ENCODE peak calls at places on chromosomes 11 and 22, in ten cellular contexts. G is esophagus muscularis mucosa, F is A549, L is HepG2, O is K562, E is sigmoid colon, U is stomach, D is transverse colon, J is tibial nerve, W is H1. K is an unnamed sample.

GRCh38 chr11:104653011-104653806 is 245.1 kb downstream of the CASP12 start:
- DNase-seq in O (no peak), G (no peak), F (no peak), D (no peak), J (no peak), E (no peak), W (no peak), U (no peak), L (no peak), K (no peak)

GRCh38 chr11:109859325-109859724 is 233.9 kb upstream of the ZC3H12C start:
- DNase-seq in F (no peak), O (peak), W (no peak), G (no peak), U (no peak), E (no peak), D (no peak), L (peak), J (no peak), K (no peak)

GRCh38 chr11:114044042-114044871 is 15.3 kb upstream of the ZBTB16 start:
- DNase-seq in F (no peak), D (peak), W (no peak), G (no peak), U (no peak), O (no peak), E (no peak), L (no peak), J (no peak), K (no peak)

GRCh38 chr11:13962562-13963168 is at the start of gene SPON1:
- DNase-seq in W (peak), D (peak), O (no peak), J (no peak), F (no peak), E (peak), L (no peak), U (peak), G (no peak), K (peak)

GRCh38 chr11:112320668-112321067 is 60.0 kb upstream of the PLET1 start:
- DNase-seq in D (peak), O (peak), G (no peak), L (peak), J (peak), E (peak), U (peak), W (no peak), F (no peak), K (peak)

GRCh38 chr11:61413496-61413895 is 16.3 kb downstream of the CPSF7 start:
- DNase-seq in W (no peak), O (no peak), E (no peak), F (no peak), D (no peak), G (no peak), L (no peak), J (no peak), U (no peak), K (no peak)

GRCh38 chr11:117817213-117818035 is 7.1 kb downstream of the FXYD2 start:
- DNase-seq in J (peak), W (peak), D (peak), E (peak), O (peak), G (peak), F (peak), U (peak), L (peak), K (peak)

GRCh38 chr11:44868455-44869421 is 81.9 kb downstream of the TP53I11 start:
- DNase-seq in J (no peak), U (no peak), F (no peak), L (no peak), G (no peak), D (no peak), W (no peak), E (peak), O (no peak), K (no peak)

GRCh38 chr11:79503028-79503427 is 62.2 kb upstream of the TENM4 start:
- DNase-seq in U (no peak), G (no peak), D (no peak), O (no peak), J (no peak), F (no peak), W (no peak), L (no peak), E (no peak), K (no peak)

GRCh38 chr11:1293619-1294015 is 15.8 kb downstream of the TOLLIP start:
- DNase-seq in F (peak), U (peak), D (peak), E (no peak), L (no peak), O (no peak), G (no peak), W (no peak), J (no peak), K (no peak)

GRCh38 chr11:105181521-105181920 is 42.0 kb upstream of the CARD18 start:
- DNase-seq in D (no peak), J (no peak), F (no peak), O (no peak), G (no peak), U (no peak), W (no peak), L (no peak), E (no peak), K (no peak)

GRCh38 chr11:133681901-133682300 is 149.6 kb upstream of the OPCML start:
- DNase-seq in F (no peak), L (no peak), O (no peak), J (no peak), G (peak), W (peak), U (no peak), D (no peak), E (no peak), K (no peak)

GRCh38 chr11:119120639-119121007 is 757 bp upstream of the HINFP start:
- DNase-seq in F (no peak), G (no peak), E (no peak), U (no peak), O (no peak), W (no peak), J (no peak), L (no peak), D (no peak), K (no peak)

GRCh38 chr22:27504360-27504759 is 297.2 kb downstream of the MN1 start:
- DNase-seq in J (no peak), O (no peak), E (no peak), G (no peak), D (no peak), W (no peak), U (no peak), L (no peak), F (no peak), K (no peak)

GRCh38 chr11:77115181-77115611 is 12.6 kb downstream of the OMP start:
- DNase-seq in U (no peak), L (no peak), E (no peak), J (no peak), D (no peak), O (peak), F (peak), G (no peak), W (no peak), K (no peak)

GRCh38 chr11:67489860-67490726 is 7.3 kb downstream of the AIP start:
- DNase-seq in G (no peak), L (no peak), F (no peak), D (no peak), O (no peak), E (no peak), J (no peak), U (no peak), W (no peak), K (no peak)

GRCh38 chr22:19891350-19892248 is 36.9 kb upstream of the GNB1L start:
- DNase-seq in O (peak), W (no peak), D (no peak), F (no peak), L (peak), U (no peak), E (no peak), J (no peak), G (no peak), K (no peak)

DNA sequence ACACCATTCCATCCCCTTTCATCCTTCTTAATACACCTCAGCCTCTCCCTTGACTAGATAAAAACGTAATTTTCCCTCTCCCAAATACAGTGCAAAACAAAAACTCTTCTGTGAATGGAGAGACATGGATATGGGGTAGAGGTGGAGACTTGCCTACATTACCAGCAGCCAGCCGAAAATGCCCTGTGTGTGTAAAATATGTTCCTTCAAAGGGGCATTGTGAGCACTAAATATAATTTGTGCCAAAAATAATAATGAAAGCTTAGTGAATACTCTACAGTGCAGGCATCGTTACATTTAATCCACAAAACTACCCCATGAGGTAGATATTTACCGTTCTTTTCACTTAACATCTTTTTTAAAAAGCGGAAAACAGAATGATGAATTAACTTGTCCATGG is 1.0 kb upstream of the TRIM44 start:
- DNase-seq in F (no peak), J (no peak), U (no peak), E (no peak), O (no peak), D (no peak), G (no peak), L (no peak), W (no peak), K (no peak)
- H3K4me3 ChIP-seq in F (peak), J (peak), U (peak), E (peak), O (no peak), D (peak), G (peak), L (peak), W (peak), K (peak)

GRCh38 chr22:47928626-47929025 is 1166.2 kb downstream of the TBC1D22A start:
- DNase-seq in G (no peak), O (no peak), F (no peak), D (no peak), L (no peak), E (no peak), U (no peak), J (no peak), W (no peak), K (no peak)

GRCh38 chr22:47929073-47929472 is 1166.6 kb downstream of the TBC1D22A start:
- DNase-seq in L (no peak), F (no peak), O (no peak), G (peak), D (no peak), U (no peak), J (no peak), E (no peak), W (no peak), K (no peak)

GRCh38 chr22:47933226-47933625 is 1170.8 kb downstream of the TBC1D22A start:
- DNase-seq in E (no peak), U (no peak), F (no peak), G (peak), L (no peak), W (no peak), O (no peak), J (no peak), D (no peak), K (no peak)

GRCh38 chr22:47929646-47930185 is 1167.3 kb downstream of the TBC1D22A start:
- DNase-seq in L (no peak), D (no peak), J (no peak), U (no peak), F (no peak), O (no peak), G (peak), E (no peak), W (no peak), K (no peak)

GRCh38 chr22:47933891-47934290 is 1171.4 kb downstream of the TBC1D22A start:
- DNase-seq in U (no peak), O (no peak), J (no peak), L (no peak), D (no peak), E (no peak), G (no peak), F (no peak), W (no peak), K (no peak)
- TF ChIP-seq EP300 in U (no peak), O (no peak), J (no peak), L (no peak), D (no peak), E (no peak), G (no peak), F (no peak), W (no peak), K (no peak)

GRCh38 chr11:46119352-46120216 is 1.7 kb downstream of the PHF21A start:
- DNase-seq in E (peak), L (peak), W (no peak), O (peak), U (peak), D (peak), F (no peak), G (no peak), J (peak), K (peak)
- TF ChIP-seq POLR2A in E (no peak), L (no peak), W (no peak), O (no peak), U (no peak), D (peak), F (no peak), G (no peak), J (no peak), K (peak)

GRCh38 chr22:50294319-50294656 is 13.2 kb downstream of the PLXNB2 start:
- DNase-seq in F (no peak), J (no peak), U (no peak), W (no peak), G (no peak), E (no peak), O (no peak), D (no peak), L (no peak), K (no peak)

GRCh38 chr22:50292643-50293440 is 14.6 kb downstream of the PLXNB2 start:
- DNase-seq in U (no peak), D (no peak), J (no peak), L (no peak), W (peak), G (no peak), F (no peak), O (no peak), E (no peak), K (no peak)

GRCh38 chr22:50289942-50290630 is 17.4 kb downstream of the PLXNB2 start:
- DNase-seq in G (no peak), U (no peak), D (no peak), J (no peak), F (no peak), E (no peak), O (no peak), W (no peak), L (no peak), K (no peak)

GRCh38 chr22:50296658-50297490 is 10.6 kb downstream of the PLXNB2 start:
- DNase-seq in J (no peak), G (no peak), F (no peak), U (no peak), E (no peak), W (no peak), D (no peak), L (peak), O (no peak), K (no peak)

GRCh38 chr22:50293441-50294318 is 13.8 kb downstream of the PLXNB2 start:
- DNase-seq in O (no peak), J (no peak), E (no peak), G (no peak), U (peak), F (no peak), D (peak), W (peak), L (peak), K (peak)
- H3K4me3 ChIP-seq in O (no peak), J (peak), E (peak), G (peak), U (peak), F (peak), D (peak), W (peak), L (peak), K (peak)

GRCh38 chr11:66113132-66113856 is 43.2 kb downstream of the PACS1 start:
- DNase-seq in G (no peak), W (no peak), L (peak), F (peak), D (no peak), J (no peak), U (no peak), E (no peak), O (peak), K (no peak)

GRCh38 chr11:66112640-66113098 is 42.6 kb downstream of the PACS1 start:
- DNase-seq in W (no peak), G (no peak), O (no peak), J (peak), F (no peak), D (peak), E (no peak), U (no peak), L (no peak), K (no peak)

GRCh38 chr11:66116576-66117361 is 46.7 kb downstream of the PACS1 start:
- DNase-seq in G (no peak), F (no peak), O (no peak), J (no peak), D (no peak), L (no peak), U (no peak), E (no peak), W (no peak), K (no peak)

GRCh38 chr11:66118847-66119246 is 48.8 kb downstream of the PACS1 start:
- DNase-seq in E (no peak), G (no peak), L (no peak), D (no peak), F (no peak), W (no peak), O (no peak), J (no peak), U (no peak), K (no peak)

GRCh38 chr11:66115638-66116410 is 45.8 kb downstream of the PACS1 start:
- DNase-seq in G (no peak), O (no peak), W (no peak), L (peak), E (no peak), J (no peak), F (no peak), D (no peak), U (no peak), K (no peak)
- TF ChIP-seq EP300 in G (no peak), O (no peak), W (no peak), L (no peak), E (no peak), J (no peak), F (no peak), D (no peak), U (no peak), K (no peak)

DNA sequence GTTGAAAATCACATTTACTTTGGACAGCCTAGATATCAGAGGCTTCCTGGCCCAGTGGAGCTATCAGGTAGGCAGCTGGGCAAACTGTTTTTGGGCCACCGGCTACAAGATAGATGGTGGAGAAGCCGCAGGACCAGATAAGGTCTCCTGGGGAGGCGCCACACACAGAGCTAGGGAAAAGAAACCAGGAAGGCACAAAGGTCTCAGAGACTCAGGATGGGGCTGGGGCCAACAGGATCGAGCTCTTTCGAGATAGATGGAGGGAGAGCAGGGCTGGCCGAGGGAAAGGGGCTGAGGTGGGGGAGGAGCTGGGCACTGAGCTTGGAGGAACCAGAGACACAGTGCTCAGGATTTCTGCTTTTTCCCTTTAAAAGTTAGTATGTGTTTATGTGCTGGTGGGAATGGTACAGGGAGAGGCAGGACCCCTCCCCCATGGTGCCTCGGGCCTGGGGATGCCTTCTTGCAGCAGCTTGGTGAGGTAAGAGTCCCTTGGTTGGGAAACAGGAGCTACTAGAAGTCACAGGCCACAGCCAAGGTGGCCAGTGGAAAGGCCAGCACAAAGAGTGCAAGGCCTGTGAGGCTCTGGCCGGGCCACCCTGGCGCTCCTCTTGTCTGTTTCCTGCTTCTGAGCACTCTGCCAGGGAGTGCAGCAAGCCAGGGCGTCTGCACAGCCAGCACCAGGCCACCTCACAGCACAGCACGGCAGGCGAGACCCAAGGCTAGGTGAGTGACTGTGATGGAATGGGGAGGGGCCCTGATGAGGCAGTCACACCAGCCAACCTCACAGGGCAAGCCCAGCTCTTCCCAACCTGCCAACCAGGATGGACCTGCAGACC is 11.5 kb upstream of the NAP1L4 start:
- DNase-seq in G (no peak), U (peak), J (no peak), O (no peak), E (peak), L (no peak), D (no peak), W (no peak), F (no peak), K (peak)
- TF ChIP-seq POLR2A in G (no peak), U (no peak), J (no peak), O (no peak), E (no peak), L (no peak), D (no peak), W (no peak), F (no peak), K (no peak)

DNA sequence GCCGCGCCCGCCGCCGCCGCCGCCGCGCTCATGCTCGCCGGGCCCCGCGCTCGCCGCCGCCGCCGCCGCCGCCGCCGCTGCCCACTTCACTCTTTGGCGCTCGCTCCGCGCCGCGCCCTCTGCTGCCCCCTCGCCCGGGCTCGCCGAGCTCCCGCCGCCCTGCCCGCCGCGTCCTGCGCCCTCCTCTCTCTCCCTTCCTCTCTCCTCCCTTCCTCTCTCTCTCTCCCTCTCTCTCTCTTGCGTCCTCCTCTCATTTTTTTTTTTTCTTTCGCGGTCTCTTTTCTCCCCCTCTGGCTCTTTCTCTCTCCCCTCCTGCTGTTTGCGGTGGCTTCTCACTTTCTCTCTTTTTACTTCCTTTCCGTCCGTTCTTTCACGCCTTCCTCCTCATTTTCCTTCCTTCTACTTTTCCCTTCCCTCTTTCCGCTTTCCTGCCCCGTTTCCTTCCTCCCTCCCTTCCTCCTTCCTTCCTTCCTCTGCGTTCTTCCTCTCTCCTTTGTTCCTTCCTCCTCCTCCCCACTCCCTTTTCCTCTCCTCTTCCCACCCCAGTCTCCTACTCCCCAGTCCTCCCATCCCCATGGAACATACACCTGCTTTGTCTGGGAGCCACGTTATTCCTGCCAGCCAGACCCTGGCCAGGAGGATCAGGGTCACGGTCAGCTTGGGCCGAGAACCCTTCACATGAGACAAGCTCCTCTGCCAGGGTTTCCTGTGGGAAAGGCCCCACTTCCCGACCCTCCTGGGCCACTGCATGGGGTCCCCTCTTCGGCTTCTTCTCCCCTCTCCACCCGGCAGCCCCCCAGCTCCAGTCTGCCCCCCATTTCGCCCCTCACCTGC is 19.3 kb upstream of the SHISAL1 start:
- DNase-seq in O (no peak), E (peak), L (no peak), W (no peak), F (peak), D (no peak), U (no peak), J (no peak), G (no peak), K (no peak)
- H3K4me3 ChIP-seq in O (no peak), E (peak), L (no peak), W (peak), F (peak), D (peak), U (peak), J (no peak), G (peak), K (peak)

GRCh38 chr11:126115253-126115540 is 52.5 kb upstream of the CDON start:
- DNase-seq in L (no peak), U (peak), E (peak), W (no peak), G (no peak), D (peak), J (no peak), F (no peak), O (no peak), K (peak)
- TF ChIP-seq EP300 in L (no peak), U (peak), E (no peak), W (no peak), G (no peak), D (no peak), J (no peak), F (no peak), O (no peak), K (no peak)

GRCh38 chr11:122559734-122560382 is 95.7 kb upstream of the UBASH3B start:
- DNase-seq in D (no peak), L (peak), W (peak), U (no peak), G (no peak), F (peak), O (peak), J (no peak), E (no peak), K (no peak)

DNA sequence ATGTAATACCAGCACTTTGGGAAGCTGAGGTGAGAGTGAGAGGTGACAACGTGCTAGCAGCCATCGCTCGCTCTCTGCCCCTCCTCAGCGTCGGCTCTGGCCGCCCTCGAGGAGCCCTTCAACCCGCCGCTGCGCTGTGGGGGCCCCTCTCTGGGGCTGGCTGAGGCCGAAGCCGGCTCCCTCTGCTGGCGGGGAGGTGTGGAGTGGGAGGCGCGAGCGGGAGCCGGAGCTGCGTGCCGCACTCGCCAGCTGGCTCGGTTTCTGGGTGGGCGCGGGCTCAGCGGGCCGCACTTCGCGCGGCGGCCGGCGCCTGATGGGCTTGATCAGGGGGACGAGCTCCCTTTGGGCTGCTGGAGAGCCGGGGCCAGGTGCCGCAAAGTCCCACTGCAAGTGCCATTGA is 98.9 kb upstream of the UBASH3B start:
- DNase-seq in L (no peak), J (no peak), W (peak), E (no peak), F (no peak), D (peak), G (no peak), O (no peak), U (no peak), K (no peak)
- TF ChIP-seq POLR2A in L (no peak), J (no peak), W (no peak), E (no peak), F (no peak), D (no peak), G (no peak), O (no peak), U (no peak), K (no peak)